ENCODE peak calls at places on chromosomes 5 and 9, in eight cellular contexts. One of them, this sample, is unnamed.

GRCh38 chr5:159163027-159163699 is 46.2 kb downstream of the RNF145 start:
- DNase-seq in GM04504: peak
- DNase-seq in AML-193: no peak
- DNase-seq in fibroblast of the aortic adventitia: peak
- DNase-seq in GM18507: no peak
- DNase-seq in SW480: peak
- DNase-seq in neural progenitor cell: no peak
- DNase-seq in NCI-H1694 treated with DMSO at 0.1 percent for 48 hours: no peak
- DNase-seq in this sample: peak

GRCh38 chr5:180085837-180086236 is 14.3 kb upstream of the RNF130 start:
- DNase-seq in neural progenitor cell: peak
- DNase-seq in NCI-H1694 treated with DMSO at 0.1 percent for 48 hours: no peak
- DNase-seq in GM18507: no peak
- DNase-seq in GM04504: no peak
- DNase-seq in AML-193: no peak
- DNase-seq in SW480: no peak
- DNase-seq in fibroblast of the aortic adventitia: no peak
- DNase-seq in this sample: no peak

GRCh38 chr5:1484416-1485319 is 39.1 kb downstream of the LPCAT1 start:
- DNase-seq in neural progenitor cell: no peak
- DNase-seq in GM04504: no peak
- DNase-seq in NCI-H1694 treated with DMSO at 0.1 percent for 48 hours: no peak
- DNase-seq in GM18507: peak
- DNase-seq in fibroblast of the aortic adventitia: no peak
- DNase-seq in SW480: no peak
- DNase-seq in AML-193: no peak
- DNase-seq in this sample: no peak

GRCh38 chr9:133882849-133883248 is 109.3 kb downstream of the VAV2 start:
- DNase-seq in NCI-H1694 treated with DMSO at 0.1 percent for 48 hours: peak
- DNase-seq in GM18507: no peak
- DNase-seq in neural progenitor cell: no peak
- DNase-seq in fibroblast of the aortic adventitia: no peak
- DNase-seq in SW480: no peak
- DNase-seq in GM04504: no peak
- DNase-seq in AML-193: no peak
- DNase-seq in this sample: no peak

GRCh38 chr5:173670130-173670591 is 53.7 kb upstream of the BOD1 start:
- DNase-seq in GM18507: no peak
- DNase-seq in AML-193: no peak
- DNase-seq in SW480: no peak
- DNase-seq in neural progenitor cell: no peak
- DNase-seq in fibroblast of the aortic adventitia: peak
- DNase-seq in NCI-H1694 treated with DMSO at 0.1 percent for 48 hours: no peak
- DNase-seq in GM04504: no peak
- DNase-seq in this sample: no peak

GRCh38 chr5:61162832-61163567 is 732 bp upstream of the SMIM15 start:
- DNase-seq in AML-193: no peak
- DNase-seq in GM18507: no peak
- DNase-seq in fibroblast of the aortic adventitia: peak
- DNase-seq in neural progenitor cell: peak
- DNase-seq in SW480: peak
- DNase-seq in NCI-H1694 treated with DMSO at 0.1 percent for 48 hours: peak
- DNase-seq in GM04504: no peak
- DNase-seq in this sample: peak

GRCh38 chr5:74579215-74579614 is 61.3 kb downstream of the ENC1 start:
- DNase-seq in GM04504: no peak
- DNase-seq in AML-193: no peak
- DNase-seq in GM18507: peak
- DNase-seq in SW480: peak
- DNase-seq in fibroblast of the aortic adventitia: no peak
- DNase-seq in NCI-H1694 treated with DMSO at 0.1 percent for 48 hours: no peak
- DNase-seq in neural progenitor cell: no peak
- DNase-seq in this sample: no peak

GRCh38 chr5:145157841-145158240 is 677.3 kb downstream of the PRELID2 start:
- DNase-seq in GM18507: no peak
- DNase-seq in neural progenitor cell: no peak
- DNase-seq in SW480: no peak
- DNase-seq in NCI-H1694 treated with DMSO at 0.1 percent for 48 hours: no peak
- DNase-seq in AML-193: no peak
- DNase-seq in fibroblast of the aortic adventitia: peak
- DNase-seq in GM04504: no peak
- DNase-seq in this sample: no peak

This sample was measured in SW 1271.